ENCODE peak calls at places on chromosomes 7 and 10, in eight cellular contexts. B, J, N, D, E, V, O and H are unnamed samples.

GRCh38 chr7:109879429-109879828 is 1211.5 kb upstream of the LRRN3 start:
- DNase-seq in O (no peak), V (no peak), D (no peak), J (no peak), B (no peak), N (no peak), E (no peak), H (no peak)

GRCh38 chr7:44695756-44696155 is 52.9 kb upstream of the ZMIZ2 start:
- DNase-seq in E (no peak), B (no peak), N (no peak), O (no peak), J (peak; percentile 19), V (no peak), D (no peak), H (no peak)

GRCh38 chr7:657565-658119 is 68.9 kb upstream of the DNAAF5 start:
- DNase-seq in E (no peak), N (no peak), B (no peak), V (no peak), J (peak; percentile 24), O (no peak), D (no peak), H (no peak)

GRCh38 chr10:132786529-132787252 is 744 bp upstream of the NKX6-2 start:
- DNase-seq in O (no peak), E (no peak), B (no peak), V (no peak), J (no peak), D (no peak), N (no peak), H (no peak)

GRCh38 chr10:110416776-110417732 is 80.7 kb upstream of the DUSP5 start:
- DNase-seq in N (no peak), E (no peak), V (no peak), J (no peak), B (peak; percentile 55), D (no peak), O (no peak), H (no peak)

GRCh38 chr7:157558061-157558460 is 221.3 kb downstream of the DNAJB6 start:
- DNase-seq in E (no peak), V (no peak), N (no peak), J (no peak), B (no peak), O (no peak), D (no peak), H (no peak)

GRCh38 chr7:50359995-50360925 is 55.7 kb downstream of the IKZF1 start:
- DNase-seq in B (no peak), V (no peak), E (no peak), N (peak; percentile 57), D (no peak), O (no peak), J (no peak), H (no peak)

GRCh38 chr7:44378744-44379143 is 53.4 kb upstream of the CAMK2B start:
- DNase-seq in B (peak; percentile 90), D (no peak), N (no peak), J (no peak), E (no peak), V (no peak), O (no peak), H (no peak)

GRCh38 chr10:125343118-125343752 is 182.9 kb upstream of the CTBP2 start:
- DNase-seq in E (no peak), O (no peak), V (no peak), N (no peak), D (no peak), B (peak; percentile 55), J (no peak), H (no peak)

GRCh38 chr7:50552921-50553320 is 12.3 kb downstream of the DDC start:
- DNase-seq in E (no peak), V (no peak), O (no peak), B (peak; percentile 26), D (no peak), N (no peak), J (no peak), H (no peak)

GRCh38 chr7:6360841-6361240 is 86.9 kb downstream of the DAGLB start:
- DNase-seq in V (no peak), O (no peak), N (no peak), E (no peak), J (no peak), D (no peak), B (no peak), H (no peak)